ENCODE peak calls at places on chromosomes 12 and 14, in five cellular contexts. V is GM06990; M is ELR; C is T-helper 2 cell; N is CD8-positive, alpha-beta T cell. Y is an unnamed sample.

GRCh38 chr12:34396861-34397590 is 374.7 kb downstream of the ALG10 start:
- DNase-seq in V (no peak), M (no peak), C (no peak), N (peak), Y (no peak)

GRCh38 chr12:18454330-18454729 is 193.0 kb downstream of the PIK3C2G start:
- DNase-seq in V (no peak), M (no peak), C (no peak), N (no peak), Y (no peak)

GRCh38 chr14:67875175-67876006 is 55.8 kb downstream of the RAD51B start:
- DNase-seq in V (no peak), M (peak), C (no peak), N (no peak), Y (no peak)

GRCh38 chr12:108907861-108908302 is 28.0 kb downstream of the DAO start:
- DNase-seq in V (no peak), M (no peak), C (no peak), N (no peak), Y (no peak)

GRCh38 chr14:65107200-65107599 is 4.9 kb upstream of the MAX start:
- DNase-seq in V (no peak), M (no peak), C (no peak), N (no peak), Y (no peak)

GRCh38 chr12:106680280-106680679 is 94.2 kb upstream of the RIC8B start:
- DNase-seq in V (no peak), M (no peak), C (no peak), N (no peak), Y (no peak)

GRCh38 chr14:95741781-95742180 is 27.9 kb upstream of the TCL1A start:
- DNase-seq in V (no peak), M (no peak), C (no peak), N (no peak), Y (no peak)

GRCh38 chr12:48084066-48084465 is 21.8 kb downstream of the SENP1 start:
- DNase-seq in V (no peak), M (peak), C (no peak), N (no peak), Y (no peak)

GRCh38 chr12:56154246-56154771 is 1.9 kb downstream of the MYL6B start:
- DNase-seq in V (no peak), M (no peak), C (no peak), N (no peak), Y (no peak)

GRCh38 chr12:15404485-15404884 is 82.2 kb downstream of the PTPRO start:
- DNase-seq in V (no peak), M (peak), C (no peak), N (no peak), Y (no peak)

GRCh38 chr14:96191355-96191754 is 13.3 kb upstream of the BDKRB2 start:
- DNase-seq in V (no peak), M (no peak), C (no peak), N (no peak), Y (no peak)

GRCh38 chr12:118044577-118044976 is 16.4 kb downstream of the WSB2 start:
- DNase-seq in V (no peak), M (no peak), C (no peak), N (no peak), Y (no peak)

GRCh38 chr14:104794641-104795467 is 694 bp downstream of the AKT1 start:
- DNase-seq in V (peak), M (peak), C (no peak), N (no peak), Y (no peak)

GRCh38 chr14:104521816-104522745 is 57.5 kb upstream of the C14orf180 start:
- DNase-seq in V (no peak), M (no peak), C (no peak), N (no peak), Y (no peak)

GRCh38 chr12:104623920-104624319 is 167.2 kb downstream of the CHST11 start:
- DNase-seq in V (no peak), M (no peak), C (no peak), N (no peak), Y (no peak)

GRCh38 chr12:19683178-19683927 is 244.1 kb downstream of the AEBP2 start:
- DNase-seq in V (no peak), M (peak), C (no peak), N (no peak), Y (no peak)

GRCh38 chr12:75862692-75863471 is 168.7 kb downstream of the PHLDA1 start:
- DNase-seq in V (no peak), M (peak), C (no peak), N (no peak), Y (no peak)

GRCh38 chr12:77746108-77746507 is 84.6 kb upstream of the NAV3 start:
- DNase-seq in V (peak), M (no peak), C (no peak), N (no peak), Y (no peak)

GRCh38 chr12:82279597-82279996 is 78.6 kb downstream of the CCDC59 start:
- DNase-seq in V (no peak), M (no peak), C (no peak), N (no peak), Y (no peak)

GRCh38 chr12:51405801-51406207 is 14.6 kb upstream of the GALNT6 start:
- DNase-seq in V (no peak), M (no peak), C (no peak), N (no peak), Y (no peak)

GRCh38 chr12:78018939-78019338 is 188.2 kb downstream of the NAV3 start:
- DNase-seq in V (no peak), M (no peak), C (no peak), N (no peak), Y (no peak)

GRCh38 chr14:76654573-76654955 is 106.7 kb upstream of the VASH1 start:
- DNase-seq in V (no peak), M (no peak), C (no peak), N (no peak), Y (no peak)

GRCh38 chr12:52395761-52396434 is 10.2 kb downstream of the KRT82 start:
- DNase-seq in V (no peak), M (peak), C (no peak), N (no peak), Y (no peak)

GRCh38 chr12:65487679-65488078 is 209.2 kb downstream of the MSRB3 start:
- DNase-seq in V (no peak), M (peak), C (no peak), N (no peak), Y (no peak)

GRCh38 chr14:65962952-65963351 is 523.2 kb upstream of the CCDC196 start:
- DNase-seq in V (no peak), M (no peak), C (no peak), N (no peak), Y (no peak)

GRCh38 chr12:89525002-89525823 is 617 bp upstream of the GALNT4 start:
- DNase-seq in V (no peak), M (peak), C (peak), N (peak), Y (peak)

GRCh38 chr14:49512147-49512551 is 74.0 kb downstream of the RPS29 start:
- DNase-seq in V (no peak), M (peak), C (no peak), N (no peak), Y (no peak)

GRCh38 chr12:63103489-63104131 is 47.4 kb downstream of the AVPR1A start:
- DNase-seq in V (no peak), M (peak), C (no peak), N (no peak), Y (no peak)

GRCh38 chr14:86505808-86506207 is 975.9 kb downstream of the FLRT2 start:
- DNase-seq in V (no peak), M (no peak), C (no peak), N (no peak), Y (no peak)

GRCh38 chr12:33752854-33753253 is 269.4 kb upstream of the ALG10 start:
- DNase-seq in V (no peak), M (no peak), C (no peak), N (no peak), Y (no peak)

GRCh38 chr12:123141615-123142517 is 9.0 kb downstream of the PITPNM2 start:
- DNase-seq in V (no peak), M (peak), C (no peak), N (no peak), Y (no peak)

GRCh38 chr14:91893659-91894058 is 26.3 kb upstream of the TC2N start:
- DNase-seq in V (no peak), M (no peak), C (no peak), N (no peak), Y (no peak)

GRCh38 chr12:93484315-93484981 is 17.1 kb downstream of the MRPL42 start:
- DNase-seq in V (no peak), M (peak), C (no peak), N (no peak), Y (no peak)

GRCh38 chr12:112380663-112381420 is 1.4 kb downstream of the HECTD4 start:
- DNase-seq in V (no peak), M (no peak), C (no peak), N (no peak), Y (no peak)

GRCh38 chr12:22250762-22251161 is 83.7 kb downstream of the ST8SIA1 start:
- DNase-seq in V (no peak), M (no peak), C (no peak), N (no peak), Y (no peak)

GRCh38 chr12:28700161-28700560 is 448.9 kb upstream of the FAR2 start:
- DNase-seq in V (no peak), M (no peak), C (no peak), N (no peak), Y (no peak)

GRCh38 chr14:60102389-60102788 is 10.7 kb downstream of the PCNX4 start:
- DNase-seq in V (no peak), M (peak), C (no peak), N (no peak), Y (no peak)

GRCh38 chr12:125853670-125854069 is 788.4 kb downstream of the AACS start:
- DNase-seq in V (no peak), M (no peak), C (no peak), N (no peak), Y (no peak)

GRCh38 chr12:112936927-112937326 is 1.3 kb upstream of the OAS3 start:
- DNase-seq in V (no peak), M (no peak), C (no peak), N (no peak), Y (no peak)

GRCh38 chr14:53610947-53611346 is 345.7 kb downstream of the BMP4 start:
- DNase-seq in V (no peak), M (no peak), C (no peak), N (no peak), Y (no peak)

Y was measured in NK-92 treated with Interleukin-12 subunit alpha and Interleukin-12 subunit beta, amount 100 ng/mL, for 24 hours.